ENCODE peak calls at places on chromosome 11, in five cellular contexts. One of them, this sample, is unnamed.

GRCh38 chr11:16967347-16967662 is 46.9 kb downstream of the PLEKHA7 start:
- DNase-seq in left cardiac atrium: no peak
- DNase-seq in Calu3: no peak
- DNase-seq in cardiac muscle cell: no peak
- DNase-seq in ascending aorta: no peak
- DNase-seq in this sample: no peak

GRCh38 chr11:35907648-35908431 is 36.0 kb upstream of the LDLRAD3 start:
- DNase-seq in cardiac muscle cell: peak
- DNase-seq in Calu3: no peak
- DNase-seq in left cardiac atrium: no peak
- DNase-seq in ascending aorta: peak
- DNase-seq in this sample: no peak

GRCh38 chr11:71355266-71355665 is 92.9 kb downstream of the DHCR7 start:
- DNase-seq in left cardiac atrium: no peak
- DNase-seq in cardiac muscle cell: peak
- DNase-seq in Calu3: no peak
- DNase-seq in ascending aorta: no peak
- DNase-seq in this sample: no peak

GRCh38 chr11:118602331-118602730 is 5.1 kb upstream of the PHLDB1 start:
- DNase-seq in cardiac muscle cell: peak
- DNase-seq in ascending aorta: no peak
- DNase-seq in Calu3: no peak
- DNase-seq in left cardiac atrium: peak
- DNase-seq in this sample: peak

GRCh38 chr11:120516461-120517389 is 5.2 kb downstream of the GRIK4 start:
- DNase-seq in Calu3: no peak
- DNase-seq in ascending aorta: no peak
- DNase-seq in left cardiac atrium: no peak
- DNase-seq in cardiac muscle cell: no peak
- DNase-seq in this sample: no peak

GRCh38 chr11:68903288-68903630 is 373 bp downstream of the MRPL21 start:
- DNase-seq in ascending aorta: no peak
- DNase-seq in left cardiac atrium: no peak
- DNase-seq in cardiac muscle cell: no peak
- DNase-seq in Calu3: no peak
- DNase-seq in this sample: no peak

GRCh38 chr11:114438303-114438702 is 964 bp upstream of the REXO2 start:
- DNase-seq in left cardiac atrium: no peak
- DNase-seq in Calu3: peak
- DNase-seq in cardiac muscle cell: no peak
- DNase-seq in ascending aorta: no peak
- DNase-seq in this sample: no peak

GRCh38 chr11:123375832-123376231 is 54.2 kb upstream of the GRAMD1B start:
- DNase-seq in Calu3: no peak
- DNase-seq in cardiac muscle cell: no peak
- DNase-seq in ascending aorta: no peak
- DNase-seq in left cardiac atrium: peak
- DNase-seq in this sample: peak

GRCh38 chr11:72896431-72896830 is 82.2 kb downstream of the ATG16L2 start:
- DNase-seq in Calu3: no peak
- DNase-seq in cardiac muscle cell: no peak
- DNase-seq in ascending aorta: no peak
- DNase-seq in left cardiac atrium: no peak
- DNase-seq in this sample: no peak

GRCh38 chr11:45930951-45931563 is 8.6 kb downstream of the LARGE2 start:
- DNase-seq in ascending aorta: no peak
- DNase-seq in left cardiac atrium: no peak
- DNase-seq in Calu3: no peak
- DNase-seq in cardiac muscle cell: no peak
- DNase-seq in this sample: no peak

GRCh38 chr11:69442807-69443137 is 38.7 kb upstream of the LINC01488 start:
- DNase-seq in cardiac muscle cell: no peak
- DNase-seq in left cardiac atrium: peak
- DNase-seq in Calu3: peak
- DNase-seq in ascending aorta: no peak
- DNase-seq in this sample: peak

GRCh38 chr11:86067230-86068137 is 1.4 kb downstream of the PICALM start:
- DNase-seq in Calu3: no peak
- DNase-seq in cardiac muscle cell: no peak
- DNase-seq in ascending aorta: no peak
- DNase-seq in left cardiac atrium: no peak
- DNase-seq in this sample: no peak

GRCh38 chr11:1341928-1342524 is 32.6 kb upstream of the TOLLIP start:
- DNase-seq in ascending aorta: peak
- DNase-seq in left cardiac atrium: no peak
- DNase-seq in cardiac muscle cell: peak
- DNase-seq in Calu3: no peak
- DNase-seq in this sample: no peak

GRCh38 chr11:45857834-45858492 is 10.7 kb downstream of the CRY2 start:
- DNase-seq in ascending aorta: peak
- DNase-seq in Calu3: no peak
- DNase-seq in left cardiac atrium: peak
- DNase-seq in cardiac muscle cell: peak
- DNase-seq in this sample: peak

GRCh38 chr11:104547996-104548661 is 350.1 kb downstream of the CASP12 start:
- DNase-seq in left cardiac atrium: no peak
- DNase-seq in ascending aorta: no peak
- DNase-seq in cardiac muscle cell: peak
- DNase-seq in Calu3: no peak
- DNase-seq in this sample: no peak

GRCh38 chr11:19508166-19508565 is 204.5 kb upstream of the NAV2 start:
- DNase-seq in ascending aorta: no peak
- DNase-seq in cardiac muscle cell: no peak
- DNase-seq in Calu3: no peak
- DNase-seq in left cardiac atrium: no peak
- DNase-seq in this sample: no peak

GRCh38 chr11:3747704-3748103 is 49.6 kb downstream of the NUP98 start:
- DNase-seq in ascending aorta: no peak
- DNase-seq in left cardiac atrium: no peak
- DNase-seq in cardiac muscle cell: peak
- DNase-seq in Calu3: no peak
- DNase-seq in this sample: no peak

This sample was measured in heart right ventricle.